ENCODE peak calls at places on chromosomes 6 and 20, in seven cellular contexts. W is RKO; X is anterior cingulate cortex; E is CD4-positive, alpha-beta T cell; Q is nephron progenitor cell; A is left cardiac atrium; Y is head of caudate nucleus. N is an unnamed sample.

GRCh38 chr20:35117148-35117547 is 24.5 kb upstream of the TRPC4AP start:
- DNase-seq in X (no peak), A (no peak), E (no peak), W (no peak), Q (no peak), Y (no peak), N (no peak)

GRCh38 chr6:30100585-30101422 is 12.1 kb downstream of the TRIM31 start:
- DNase-seq in Y (no peak), Q (peak), W (peak), A (peak), X (no peak), E (peak), N (no peak)

GRCh38 chr20:62159835-62160234 is 16.3 kb downstream of the SS18L1 start:
- DNase-seq in X (no peak), Y (no peak), W (peak), Q (no peak), E (no peak), A (no peak), N (no peak)

GRCh38 chr6:12605888-12606345 is 110.7 kb upstream of the PHACTR1 start:
- DNase-seq in Y (peak), Q (peak), A (peak), X (no peak), E (no peak), W (peak), N (peak)

GRCh38 chr20:57526885-57527566 is 2.1 kb upstream of the CTCFL start:
- DNase-seq in E (no peak), Y (no peak), A (no peak), W (no peak), X (no peak), Q (peak), N (no peak)

GRCh38 chr6:119523546-119523945 is 174.0 kb upstream of the MAN1A1 start:
- DNase-seq in X (no peak), Q (no peak), E (no peak), W (no peak), A (no peak), Y (no peak), N (no peak)

GRCh38 chr6:156731436-156731835 is 45.7 kb upstream of the ARID1B start:
- DNase-seq in Q (no peak), E (no peak), Y (no peak), X (no peak), A (no peak), W (peak), N (no peak)

GRCh38 chr20:3783516-3784225 is 2.4 kb upstream of the SPEF1 start:
- DNase-seq in W (no peak), E (no peak), Q (no peak), Y (no peak), A (no peak), X (no peak), N (no peak)

GRCh38 chr6:161481786-161482516 is 208.1 kb upstream of the AGPAT4 start:
- DNase-seq in E (no peak), A (no peak), X (no peak), W (no peak), Y (no peak), Q (no peak), N (no peak)

GRCh38 chr20:54200487-54201267 is 7.2 kb upstream of the PFDN4 start:
- DNase-seq in A (no peak), Y (no peak), X (no peak), Q (no peak), E (no peak), W (no peak), N (no peak)

GRCh38 chr6:75849329-75850025 is 100.4 kb downstream of the MYO6 start:
- DNase-seq in A (no peak), Y (no peak), E (no peak), Q (no peak), W (no peak), X (no peak), N (no peak)

GRCh38 chr20:364905-365794 is 15.4 kb upstream of the TRIB3 start:
- DNase-seq in X (no peak), Q (no peak), Y (no peak), W (no peak), A (no peak), E (no peak), N (no peak)

GRCh38 chr6:51554029-51554428 is 533.4 kb downstream of the PKHD1 start:
- DNase-seq in Y (no peak), Q (no peak), E (no peak), A (no peak), X (no peak), W (no peak), N (no peak)

GRCh38 chr20:19317240-19318069 is 105.0 kb downstream of the SLC24A3 start:
- DNase-seq in A (no peak), Q (no peak), W (no peak), E (no peak), X (no peak), Y (no peak), N (no peak)

GRCh38 chr6:25878721-25879322 is 4.8 kb upstream of the SLC17A3 start:
- DNase-seq in Q (no peak), X (no peak), Y (no peak), A (no peak), E (no peak), W (no peak), N (no peak)

GRCh38 chr6:44263357-44264100 is 1.8 kb downstream of the NFKBIE start:
- DNase-seq in W (no peak), Y (no peak), A (peak), Q (peak), X (no peak), E (no peak), N (no peak)

GRCh38 chr20:50338479-50339195 is 148.0 kb downstream of the CEBPB start:
- DNase-seq in E (no peak), X (no peak), Y (no peak), Q (no peak), W (no peak), A (no peak), N (peak)

GRCh38 chr20:52422574-52423463 is 231.2 kb upstream of the ZFP64 start:
- DNase-seq in Y (no peak), W (peak), E (no peak), A (no peak), X (no peak), Q (no peak), N (no peak)

GRCh38 chr6:144675231-144675861 is 390.2 kb downstream of the UTRN start:
- DNase-seq in E (peak), A (no peak), Y (no peak), Q (no peak), X (no peak), W (peak), N (no peak)

GRCh38 chr20:36606171-36607116 is 865 bp downstream of the RAB5IF start:
- DNase-seq in Q (no peak), E (no peak), W (peak), Y (no peak), X (no peak), A (no peak), N (no peak)

GRCh38 chr20:31822421-31823330 is 3.5 kb downstream of the MYLK2 start:
- DNase-seq in X (peak), A (peak), E (peak), Y (peak), Q (peak), W (peak), N (peak)

GRCh38 chr6:137738931-137739504 is 128.0 kb upstream of the TNFAIP3 start:
- DNase-seq in Q (no peak), W (no peak), X (no peak), Y (no peak), A (no peak), E (no peak), N (no peak)

GRCh38 chr20:63597651-63598478 is 23.8 kb upstream of the HELZ2 start:
- DNase-seq in W (no peak), Y (no peak), E (no peak), Q (no peak), X (no peak), A (no peak), N (no peak)

GRCh38 chr6:158040051-158040803 is 58.6 kb downstream of the SYNJ2 start:
- DNase-seq in Q (no peak), E (no peak), W (peak), A (peak), X (no peak), Y (no peak), N (no peak)

GRCh38 chr6:112204350-112204706 is 50.0 kb downstream of the LAMA4 start:
- DNase-seq in Q (no peak), E (no peak), X (no peak), A (no peak), Y (no peak), W (no peak), N (no peak)

GRCh38 chr6:158762787-158763439 is 56.3 kb downstream of the EZR start:
- DNase-seq in A (peak), Y (no peak), E (no peak), Q (no peak), X (no peak), W (no peak), N (no peak)

GRCh38 chr20:58645277-58645968 is 5.7 kb upstream of the STX16 start:
- DNase-seq in Q (no peak), W (no peak), E (no peak), X (no peak), A (no peak), Y (no peak), N (no peak)

GRCh38 chr6:149433901-149434300 is 33.8 kb downstream of the SUMO4 start:
- DNase-seq in Y (no peak), Q (no peak), X (no peak), A (no peak), E (no peak), W (no peak), N (no peak)

GRCh38 chr20:52410182-52410647 is 218.6 kb upstream of the ZFP64 start:
- DNase-seq in A (peak), Q (no peak), X (no peak), Y (peak), E (peak), W (no peak), N (no peak)